ENCODE peak calls at places on chromosomes 12 and 14, in six cellular contexts. C is K562; I is naive B cell; Q is CD4-positive, alpha-beta T cell; O is heart left ventricle; G is omental fat pad. X is an unnamed sample.

GRCh38 chr12:75481013-75481705 is 604 bp downstream of the GLIPR1 start:
- ATAC-seq in C (peak; percentile 16), I (peak; percentile 54), Q (peak; percentile 6), O (no peak), G (no peak), X (peak; percentile 68)

GRCh38 chr12:93177208-93178153 is 200.2 kb upstream of the NUDT4 start:
- ATAC-seq in C (peak; percentile 78), I (no peak), Q (no peak), O (no peak), G (no peak), X (no peak)

GRCh38 chr14:22583994-22584393 is 5.0 kb downstream of the DAD1 start:
- ATAC-seq in C (no peak), I (no peak), Q (no peak), O (no peak), G (no peak), X (no peak)

GRCh38 chr12:39736406-39736805 is 116.8 kb upstream of the ABCD2 start:
- ATAC-seq in C (no peak), I (no peak), Q (no peak), O (no peak), G (no peak), X (no peak)

GRCh38 chr14:22837750-22838538 is 1.6 kb downstream of the MMP14 start:
- ATAC-seq in C (no peak), I (peak; percentile 27), Q (no peak), O (peak; percentile 53), G (peak; percentile 69), X (no peak)

GRCh38 chr14:58444627-58445026 is 17.1 kb downstream of the KIAA0586 start:
- ATAC-seq in C (no peak), I (no peak), Q (no peak), O (peak; percentile 60), G (no peak), X (no peak)

GRCh38 chr12:21296348-21296747 is 38.4 kb downstream of the SLCO1A2 start:
- ATAC-seq in C (no peak), I (no peak), Q (no peak), O (no peak), G (no peak), X (no peak)

GRCh38 chr12:56300644-56301464 is 724 bp upstream of the CS start:
- ATAC-seq in C (peak; percentile 74), I (no peak), Q (no peak), O (peak; percentile 19), G (peak; percentile 39), X (no peak)

GRCh38 chr12:66290716-66291200 is 11.5 kb upstream of the HELB start:
- ATAC-seq in C (no peak), I (no peak), Q (peak; percentile 45), O (no peak), G (no peak), X (no peak)

GRCh38 chr14:52467515-52468266 is 84.6 kb downstream of the TXNDC16 start:
- ATAC-seq in C (no peak), I (no peak), Q (no peak), O (no peak), G (no peak), X (no peak)

GRCh38 chr12:89181271-89181920 is 170.9 kb downstream of the DUSP6 start:
- ATAC-seq in C (no peak), I (no peak), Q (no peak), O (no peak), G (peak; percentile 37), X (no peak)

GRCh38 chr12:120254809-120255208 is 10.7 kb downstream of the PXN start:
- ATAC-seq in C (no peak), I (no peak), Q (no peak), O (no peak), G (no peak), X (no peak)

GRCh38 chr12:2248901-2249381 is 196.2 kb downstream of the CACNA1C start:
- ATAC-seq in C (no peak), I (peak; percentile 83), Q (no peak), O (peak; percentile 2), G (no peak), X (peak; percentile 90)

GRCh38 chr12:124115496-124115895 is 142.5 kb downstream of the ZNF664 start:
- ATAC-seq in C (no peak), I (no peak), Q (no peak), O (no peak), G (no peak), X (no peak)

GRCh38 chr12:38906482-38907170 is 1.2 kb upstream of the CPNE8 start:
- ATAC-seq in C (peak; percentile 89), I (peak; percentile 69), Q (peak; percentile 75), O (peak; percentile 84), G (peak; percentile 75), X (peak; percentile 61)

X was measured in stimulated activated memory B cell treated with anti-CD40 and anti-IgM and Interleukin-4, amounts not matched to agents 10 μg/mL and 1 μg/mL and 100 μg/mL, for 72 hours.